ENCODE peak calls at places on chromosome 19, in four cellular contexts. Y is HepG2, G is K562, B is GM12878. U is an unnamed sample.

GRCh38 chr19:41892173-41892902 is 9.4 kb downstream of the ARHGEF1 start:
- DNase-seq in Y (no peak), G (no peak), B (no peak), U (no peak)

GRCh38 chr19:50417850-50418185 is 920 bp upstream of the SPIB start:
- DNase-seq in Y (no peak), G (no peak), B (no peak), U (no peak)

GRCh38 chr19:30593358-30593757 is 221.2 kb downstream of the ZNF536 start:
- DNase-seq in Y (no peak), G (no peak), B (no peak), U (no peak)

GRCh38 chr19:5345895-5346386 is 5.3 kb upstream of the PTPRS start:
- DNase-seq in Y (no peak), G (no peak), B (no peak), U (no peak)

GRCh38 chr19:2116507-2116906 is 19.8 kb downstream of the IZUMO4 start:
- DNase-seq in Y (no peak), G (no peak), B (no peak), U (no peak)

GRCh38 chr19:33767898-33768413 is 28.7 kb upstream of the KCTD15 start:
- DNase-seq in Y (peak), G (peak), B (no peak), U (peak)

GRCh38 chr19:49194408-49194807 is 36.8 kb downstream of the TRPM4 start:
- DNase-seq in Y (no peak), G (no peak), B (no peak), U (no peak)

GRCh38 chr19:43534811-43535761 is 2.1 kb downstream of the ZNF575 start:
- DNase-seq in Y (peak), G (peak), B (no peak), U (peak)

GRCh38 chr19:51742736-51743288 is 8.9 kb downstream of the FPR1 start:
- DNase-seq in Y (no peak), G (no peak), B (no peak), U (no peak)

GRCh38 chr19:29170554-29170953 is 42.4 kb downstream of the UQCRFS1 start:
- DNase-seq in Y (no peak), G (no peak), B (no peak), U (no peak)

DNA sequence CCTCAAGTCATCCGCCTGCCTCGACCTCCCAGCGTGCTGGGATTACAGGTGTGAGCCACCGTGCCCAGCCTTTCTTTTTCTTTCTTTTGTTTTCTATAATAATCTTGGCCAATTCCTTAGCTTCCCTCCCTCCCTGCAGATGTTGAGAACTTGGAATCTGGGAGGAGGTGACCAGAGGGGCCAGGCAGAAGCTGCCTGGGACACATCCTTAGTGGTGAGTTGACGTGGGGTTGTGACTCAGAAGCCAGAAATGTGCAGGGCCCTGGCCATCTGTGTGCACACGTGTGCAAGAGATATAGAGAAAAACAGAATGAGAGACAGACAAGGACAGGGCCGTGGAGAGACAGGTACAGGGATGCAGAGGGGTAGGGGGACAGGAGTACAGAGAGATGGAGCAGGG is 154.3 kb downstream of the SIPA1L3 start:
- DNase-seq in Y (no peak), G (no peak), B (no peak), U (no peak)
- TF ChIP-seq FOXK2 in Y (no peak), G (no peak), B (no peak), U (no peak)

GRCh38 chr19:47230122-47230920 is 678 bp downstream of the BBC3 start:
- DNase-seq in Y (peak), G (peak), B (no peak), U (peak)
- TF ChIP-seq FOXK2 in Y (peak), G (peak), B (peak), U (no peak)

DNA sequence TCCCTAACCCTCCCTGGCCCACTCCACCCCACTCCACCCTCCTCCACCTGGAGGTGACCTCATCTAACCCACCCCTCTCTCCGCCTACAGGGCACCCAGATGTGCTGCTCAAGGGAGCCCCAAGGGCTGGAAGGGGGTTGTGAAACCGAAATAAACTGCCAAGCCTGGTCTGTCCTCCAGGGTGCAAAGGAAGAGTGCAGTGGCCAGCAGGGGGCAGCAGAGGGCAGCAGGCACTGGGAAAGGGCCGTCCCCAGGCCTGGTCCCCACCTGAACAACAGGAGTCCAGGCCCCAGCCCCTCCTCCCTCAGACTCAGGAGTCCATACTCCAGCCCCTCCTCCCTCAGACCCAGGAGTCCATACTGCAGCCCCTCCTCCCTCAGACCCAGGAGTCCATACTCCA is 8.4 kb upstream of the BCAM start:
- DNase-seq in Y (peak), G (peak), B (peak), U (peak)
- TF ChIP-seq FOXK2 in Y (peak), G (no peak), B (no peak), U (no peak)

DNA sequence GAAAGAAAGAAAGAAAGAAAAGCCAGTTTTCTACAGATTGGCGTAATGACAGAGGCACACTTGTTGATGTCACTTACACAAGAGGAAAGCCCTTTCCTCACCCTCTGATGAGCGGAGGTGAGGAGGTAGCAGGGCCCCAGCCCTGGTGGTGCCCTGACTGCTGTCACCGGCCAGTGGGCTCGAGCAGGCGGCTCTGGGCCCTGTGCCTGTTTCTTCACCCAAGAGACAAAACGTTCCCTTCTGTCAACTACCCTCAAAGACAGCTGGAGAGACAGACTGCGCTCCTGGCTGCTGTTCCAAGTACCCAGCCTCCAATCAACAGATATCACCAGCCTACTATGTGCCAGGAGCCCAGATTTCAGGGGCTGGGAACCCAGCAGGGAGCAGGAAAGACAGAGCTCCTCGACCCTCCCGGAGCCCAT is 10.1 kb downstream of the EPS15L1 start:
- DNase-seq in Y (no peak), G (no peak), B (no peak), U (no peak)
- TF ChIP-seq FOXK2 in Y (no peak), G (no peak), B (no peak), U (no peak)